ENCODE peak calls at places on chromosome 13, in seven cellular contexts. Y is uterus; M is transverse colon; Q is neural progenitor cell; R is CD4-positive, CD25-positive, alpha-beta regulatory T cell; B is K562; N is pancreas. H is an unnamed sample.

GRCh38 chr13:110626510-110626909 is 11.2 kb downstream of the NAXD start:
- DNase-seq in B (no peak), N (no peak), M (no peak), Y (no peak), R (no peak), Q (no peak), H (no peak)

GRCh38 chr13:83716121-83716520 is 166.2 kb downstream of the SLITRK1 start:
- DNase-seq in N (no peak), Y (no peak), B (no peak), R (no peak), M (no peak), Q (no peak), H (no peak)

GRCh38 chr13:64553411-64554129 is 2676.6 kb downstream of the PCDH9 start:
- DNase-seq in Y (no peak), N (no peak), B (no peak), M (no peak), R (no peak), Q (no peak), H (no peak)

GRCh38 chr13:46146898-46147297 is 35.1 kb downstream of the LCP1 start:
- DNase-seq in R (no peak), Y (no peak), B (no peak), N (no peak), Q (peak), M (no peak), H (no peak)

GRCh38 chr13:19153782-19154450 is 27.7 kb downstream of the TUBA3C start:
- DNase-seq in N (no peak), Q (no peak), B (peak), R (peak), Y (no peak), M (no peak), H (peak)

GRCh38 chr13:24854311-24854710 is 90.3 kb downstream of the RNF17 start:
- DNase-seq in Q (no peak), R (no peak), N (no peak), Y (no peak), M (no peak), B (no peak), H (no peak)

GRCh38 chr13:73985789-73986188 is 148.4 kb downstream of the KLF12 start:
- DNase-seq in R (peak), N (no peak), M (no peak), Y (no peak), B (no peak), Q (no peak), H (no peak)

GRCh38 chr13:113034451-113035208 is 65.6 kb downstream of the MCF2L start:
- DNase-seq in Y (no peak), R (no peak), M (peak), Q (peak), N (peak), B (peak), H (peak)

GRCh38 chr13:24217601-24218281 is 57.2 kb downstream of the SPATA13 start:
- DNase-seq in M (peak), N (peak), Y (no peak), Q (no peak), B (no peak), R (peak), H (peak)

GRCh38 chr13:77384999-77385398 is 58.1 kb upstream of the MYCBP2 start:
- DNase-seq in M (no peak), R (no peak), Q (no peak), Y (no peak), N (no peak), B (no peak), H (no peak)

GRCh38 chr13:110869805-110870706 is 44.8 kb downstream of the ANKRD10 start:
- DNase-seq in Y (peak), N (peak), M (peak), B (peak), Q (peak), R (no peak), H (peak)

GRCh38 chr13:43331676-43332075 is 308.3 kb downstream of the DNAJC15 start:
- DNase-seq in R (no peak), B (no peak), M (no peak), N (no peak), Q (peak), Y (no peak), H (no peak)

GRCh38 chr13:44967656-44968451 is 21.4 kb downstream of the NUFIP1 start:
- DNase-seq in R (no peak), M (no peak), B (no peak), N (no peak), Q (no peak), Y (no peak), H (no peak)

GRCh38 chr13:44971656-44972595 is 17.3 kb downstream of the NUFIP1 start:
- DNase-seq in R (no peak), Q (no peak), M (no peak), N (no peak), Y (no peak), B (no peak), H (no peak)

GRCh38 chr13:44972956-44973581 is 16.2 kb downstream of the NUFIP1 start:
- DNase-seq in B (peak), Q (peak), Y (no peak), R (peak), M (no peak), N (no peak), H (peak)

GRCh38 chr13:44974056-44974798 is 15.0 kb downstream of the NUFIP1 start:
- DNase-seq in B (no peak), Y (no peak), M (no peak), R (no peak), N (no peak), Q (no peak), H (no peak)

DNA sequence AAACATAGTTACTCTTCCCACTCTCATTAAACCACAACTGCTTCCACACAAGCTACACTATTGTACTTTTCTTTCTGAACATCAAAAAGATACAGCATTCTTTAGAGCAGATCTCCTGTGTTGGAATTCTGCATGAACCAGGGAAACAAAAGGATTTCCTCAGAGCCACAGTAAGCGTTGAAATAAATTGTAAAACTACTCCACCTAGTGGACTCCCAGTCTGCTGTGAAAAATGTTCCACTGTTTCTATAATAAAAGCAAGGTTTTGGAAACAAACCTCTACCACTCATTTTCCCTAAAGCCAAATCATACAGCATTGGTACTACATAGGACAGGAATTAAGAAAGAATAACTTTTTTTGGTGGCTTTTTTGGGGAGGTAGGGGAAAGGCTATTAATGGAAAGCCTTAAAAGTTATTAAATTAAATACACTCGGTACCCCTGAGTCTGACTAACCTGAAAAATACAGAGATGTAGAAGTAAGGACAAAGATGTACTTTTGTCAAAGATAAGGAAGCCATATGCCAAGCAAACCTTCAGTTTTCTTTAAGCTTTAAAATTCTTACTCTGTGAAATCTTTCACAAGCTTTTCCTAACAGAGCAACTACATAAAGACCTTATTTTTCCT is 19.3 kb downstream of the NUFIP1 start:
- DNase-seq in M (no peak), R (peak), B (no peak), Q (peak), Y (no peak), N (no peak), H (peak)
- H3K27ac ChIP-seq in M (peak), R (no peak), B (no peak), Q (no peak), Y (peak), N (no peak), H (no peak)

GRCh38 chr13:106569233-106570095 is 1.5 kb upstream of the ARGLU1 start:
- DNase-seq in Y (no peak), N (no peak), M (no peak), R (no peak), B (no peak), Q (no peak), H (no peak)

GRCh38 chr13:106566682-106567420 is 1.1 kb downstream of the ARGLU1 start:
- DNase-seq in M (peak), Q (peak), Y (peak), N (no peak), B (no peak), R (peak), H (peak)

GRCh38 chr13:106570354-106570822 is 2.5 kb upstream of the ARGLU1 start:
- DNase-seq in R (peak), M (peak), Y (peak), Q (peak), N (peak), B (peak), H (no peak)

GRCh38 chr13:106567421-106568224 is at the start of gene ARGLU1:
- DNase-seq in B (peak), Y (peak), M (peak), Q (peak), N (peak), R (peak), H (peak)

GRCh38 chr13:106568225-106569003 is 477 bp upstream of the ARGLU1 start:
- DNase-seq in Y (no peak), M (no peak), N (no peak), R (no peak), Q (no peak), B (no peak), H (no peak)
- H3K27ac ChIP-seq in Y (peak), M (peak), N (no peak), R (peak), Q (no peak), B (peak), H (peak)

DNA sequence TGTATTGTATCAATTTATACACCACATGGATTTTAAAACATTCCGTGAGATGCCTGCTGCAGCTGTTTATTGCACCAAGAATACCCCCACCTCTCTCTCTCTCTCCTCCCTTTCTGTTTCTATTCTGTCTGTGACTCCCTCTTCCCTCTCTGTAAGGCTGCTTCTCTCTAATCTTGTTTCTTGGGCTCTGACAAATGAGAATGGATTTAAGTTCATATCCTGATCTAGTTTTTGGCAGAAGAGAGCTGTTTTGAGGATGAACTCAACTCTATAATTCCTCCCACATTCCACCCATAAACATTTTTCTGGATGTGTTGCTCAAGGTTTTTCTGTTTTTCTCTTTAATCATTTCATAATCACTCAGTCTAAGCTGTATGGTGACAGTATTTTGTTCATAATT is 144.3 kb upstream of the FRY start:
- DNase-seq in M (no peak), N (no peak), Y (no peak), R (no peak), Q (no peak), B (no peak), H (no peak)
- H3K27ac ChIP-seq in M (no peak), N (no peak), Y (peak), R (no peak), Q (no peak), B (no peak), H (no peak)

GRCh38 chr13:51235756-51236564 is 13.8 kb downstream of the FAM124A start:
- DNase-seq in R (no peak), Q (no peak), B (no peak), M (no peak), N (no peak), Y (no peak), H (no peak)

GRCh38 chr13:51237887-51238286 is 15.7 kb downstream of the FAM124A start:
- DNase-seq in B (no peak), Q (no peak), N (no peak), R (no peak), M (no peak), Y (no peak), H (no peak)

GRCh38 chr13:51235186-51235585 is 13.0 kb downstream of the FAM124A start:
- DNase-seq in R (no peak), Y (no peak), M (no peak), B (no peak), Q (no peak), N (no peak), H (no peak)

GRCh38 chr13:51233117-51233826 is 11.1 kb downstream of the FAM124A start:
- DNase-seq in N (no peak), Y (no peak), M (no peak), Q (no peak), R (no peak), B (no peak), H (no peak)

GRCh38 chr13:51234676-51235075 is 12.5 kb downstream of the FAM124A start:
- DNase-seq in N (no peak), Q (no peak), B (no peak), R (no peak), M (no peak), Y (no peak), H (no peak)
- H3K27ac ChIP-seq in N (no peak), Q (no peak), B (no peak), R (no peak), M (no peak), Y (no peak), H (no peak)

GRCh38 chr13:32164622-32165268 is 133.2 kb downstream of the FRY start:
- DNase-seq in Q (peak), R (peak), M (no peak), B (peak), Y (no peak), N (no peak), H (peak)

DNA sequence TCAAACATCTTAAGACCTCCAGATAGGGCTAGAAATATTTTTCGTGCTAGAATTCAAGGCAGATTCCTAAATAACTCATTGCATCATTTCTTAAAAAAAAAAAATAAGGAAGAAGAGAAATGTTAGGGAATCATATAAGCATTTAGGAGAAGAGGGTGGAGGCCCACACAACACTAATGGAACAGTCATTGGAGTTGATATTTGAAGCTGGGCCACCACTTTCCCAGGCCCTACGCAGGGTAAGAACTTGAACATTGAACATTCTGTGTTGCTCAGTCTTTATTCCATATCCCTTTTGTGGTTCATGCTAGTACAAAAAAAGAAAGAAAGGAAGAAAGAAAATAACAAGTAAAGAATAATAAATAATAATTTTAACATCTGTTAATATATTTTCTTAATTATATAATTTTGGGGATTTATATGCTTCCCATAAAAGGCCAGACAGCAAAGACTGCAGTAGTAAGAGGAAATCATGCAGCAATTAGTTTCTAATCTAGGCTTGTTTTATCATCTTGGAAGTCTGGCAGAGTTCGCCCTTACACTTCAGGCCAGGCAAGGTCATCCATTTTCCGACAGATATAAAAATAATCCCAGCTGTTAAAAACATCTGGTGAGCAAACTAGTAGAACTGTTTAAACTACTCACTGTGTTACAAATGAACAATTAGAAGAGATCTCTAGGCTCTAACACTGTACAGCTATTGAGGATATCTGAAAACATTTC is 127.7 kb downstream of the FRY start:
- DNase-seq in M (no peak), Q (no peak), N (no peak), B (no peak), R (no peak), Y (no peak), H (no peak)
- H3K27ac ChIP-seq in M (no peak), Q (no peak), N (no peak), B (no peak), R (no peak), Y (peak), H (no peak)

GRCh38 chr13:31468114-31468902 is 268.5 kb downstream of the B3GLCT start:
- DNase-seq in Q (no peak), Y (no peak), N (no peak), R (no peak), B (no peak), M (no peak), H (no peak)
- H3K27ac ChIP-seq in Q (no peak), Y (no peak), N (no peak), R (no peak), B (no peak), M (no peak), H (no peak)

H was measured in SJCRH30.